ENCODE peak calls at places on chromosomes 13 and 19, in four cellular contexts. H is Panc1, T is astrocyte of the spinal cord, E is type B pancreatic cell. B is an unnamed sample.

GRCh38 chr13:100497394-100497793 is 91.2 kb downstream of the GGACT start:
- DNase-seq in H (no peak), T (peak; percentile 71), E (no peak), B (no peak)

GRCh38 chr19:46529622-46530451 is 34.2 kb upstream of the PNMA8B start:
- DNase-seq in H (no peak), T (peak; percentile 57), E (no peak), B (no peak)

GRCh38 chr19:5967994-5968430 is 9.9 kb downstream of the RANBP3 start:
- DNase-seq in H (peak; percentile 42), T (peak; percentile 73), E (no peak), B (peak; percentile 54)

GRCh38 chr19:19259741-19260140 is 13.4 kb downstream of the TM6SF2 start:
- DNase-seq in H (no peak), T (no peak), E (no peak), B (no peak)

GRCh38 chr13:75864718-75865117 is 228.6 kb downstream of the LMO7 start:
- DNase-seq in H (peak; percentile 32), T (peak; percentile 61), E (no peak), B (no peak)

GRCh38 chr13:32951580-32951979 is 64.6 kb upstream of the KL start:
- DNase-seq in H (no peak), T (no peak), E (no peak), B (no peak)

GRCh38 chr19:13086341-13086740 is 16.3 kb downstream of the LYL1 start:
- DNase-seq in H (no peak), T (no peak), E (no peak), B (no peak)

GRCh38 chr19:31355330-31356289 is 6.4 kb upstream of the TSHZ3 start:
- DNase-seq in H (no peak), T (no peak), E (no peak), B (no peak)

GRCh38 chr13:74070513-74070912 is 63.7 kb downstream of the KLF12 start:
- DNase-seq in H (no peak), T (no peak), E (no peak), B (no peak)

GRCh38 chr19:2611483-2612464 is 90.7 kb downstream of the GNG7 start:
- DNase-seq in H (no peak), T (no peak), E (no peak), B (no peak)

GRCh38 chr13:108155185-108156106 is 59.9 kb downstream of the LIG4 start:
- DNase-seq in H (peak; percentile 20), T (peak; percentile 59), E (no peak), B (no peak)

GRCh38 chr13:34698953-34699352 is 243.1 kb upstream of the NBEA start:
- DNase-seq in H (no peak), T (no peak), E (no peak), B (no peak)

GRCh38 chr19:55536951-55537740 is at the start of gene SBK2:
- DNase-seq in H (no peak), T (no peak), E (no peak), B (no peak)

GRCh38 chr13:44648392-44649117 is 72.4 kb upstream of the TSC22D1 start:
- DNase-seq in H (no peak), T (no peak), E (no peak), B (no peak)

GRCh38 chr19:17751103-17751911 is at the start of gene FCHO1:
- DNase-seq in H (no peak), T (no peak), E (no peak), B (no peak)

GRCh38 chr13:52361225-52361624 is 44.7 kb downstream of the THSD1 start:
- DNase-seq in H (no peak), T (no peak), E (no peak), B (no peak)

GRCh38 chr19:51525731-51526130 is 5.7 kb downstream of the SIGLEC6 start:
- DNase-seq in H (no peak), T (no peak), E (no peak), B (no peak)

GRCh38 chr19:17719730-17720486 is 628 bp downstream of the MAP1S start:
- DNase-seq in H (no peak), T (no peak), E (no peak), B (no peak)

GRCh38 chr13:77184455-77184854 is 142.4 kb downstream of the MYCBP2 start:
- DNase-seq in H (no peak), T (no peak), E (no peak), B (no peak)

GRCh38 chr19:56543776-56544175 is 5.0 kb downstream of the ZFP28 start:
- DNase-seq in H (no peak), T (no peak), E (no peak), B (no peak)

GRCh38 chr19:56547535-56547934 is 8.8 kb downstream of the ZFP28 start:
- DNase-seq in H (no peak), T (no peak), E (no peak), B (no peak)
- TF ChIP-seq CTCF in H (peak; percentile 32), T (peak; percentile 22), E (no peak), B (no peak)

DNA sequence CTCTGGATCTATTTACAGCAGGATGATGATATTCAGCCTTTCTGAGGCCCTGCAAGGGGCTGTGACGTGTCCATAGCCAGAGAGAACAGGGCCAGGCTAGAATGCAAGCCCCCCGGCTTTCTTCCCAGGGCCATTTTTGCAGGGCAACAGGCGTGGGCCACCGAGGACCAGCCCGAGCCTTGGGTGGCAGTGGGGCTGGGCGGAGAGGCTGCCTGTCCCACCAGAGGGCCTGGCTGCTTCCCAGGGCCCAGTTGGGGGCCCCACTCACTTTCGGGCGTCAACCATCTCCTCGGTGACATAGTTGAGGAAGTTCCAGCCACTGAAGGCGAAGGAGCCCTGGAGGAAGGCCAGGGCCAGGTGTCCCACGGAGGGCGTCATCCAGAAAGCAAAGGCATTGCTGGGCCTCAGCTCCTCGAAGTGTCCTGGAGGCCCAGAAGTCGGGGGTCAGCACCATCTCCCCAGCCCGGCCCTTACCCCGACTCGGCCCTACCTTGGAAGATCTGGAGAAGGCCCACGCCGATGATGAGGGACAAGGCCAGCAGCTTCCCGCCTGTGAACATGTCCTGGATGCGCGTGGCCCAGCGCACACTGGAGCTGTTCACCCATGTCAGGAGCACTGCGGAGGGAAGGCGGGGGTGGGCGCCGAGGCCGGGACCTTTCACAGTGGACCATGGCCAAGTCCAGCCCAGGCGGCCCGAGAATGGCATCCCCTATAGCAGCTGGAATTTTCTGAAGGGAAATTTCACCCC is 13.5 kb downstream of the SLC7A10 start:
- DNase-seq in H (no peak), T (no peak), E (no peak), B (no peak)
- TF ChIP-seq CTCF in H (no peak), T (no peak), E (no peak), B (no peak)

GRCh38 chr13:43023244-43023931 is at the start of gene DNAJC15:
- DNase-seq in H (peak; percentile 27), T (peak; percentile 89), E (peak; percentile 82), B (no peak)
- TF ChIP-seq CTCF in H (no peak), T (peak; percentile 13), E (peak; percentile 18), B (no peak)

GRCh38 chr19:10388957-10389356 is 8.6 kb upstream of the TYK2 start:
- DNase-seq in H (peak; percentile 60), T (peak; percentile 73), E (peak; percentile 90), B (peak; percentile 47)
- TF ChIP-seq CTCF in H (peak; percentile 87), T (peak; percentile 94), E (peak; percentile 97), B (peak; percentile 94)

DNA sequence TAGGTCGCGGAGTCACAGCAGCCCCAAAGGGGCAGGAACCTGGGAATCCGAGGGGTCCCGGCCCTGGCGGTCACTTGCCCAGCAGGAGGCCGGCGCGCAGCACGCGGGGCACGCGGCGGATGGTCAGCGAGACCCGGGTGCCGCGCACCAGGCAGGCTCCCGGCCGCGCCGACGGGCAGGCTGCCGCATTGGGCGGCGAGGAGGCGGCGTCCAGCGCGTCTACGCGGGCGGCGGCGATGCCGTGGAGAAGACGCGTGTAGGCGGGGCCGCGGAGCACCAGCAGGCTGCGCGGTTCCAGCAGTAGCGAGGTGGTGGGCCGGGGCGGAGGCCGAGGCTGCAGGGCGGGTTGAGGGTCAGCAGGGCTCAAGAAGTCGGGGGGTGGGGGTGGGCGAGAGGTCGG is 607 bp upstream of the SYNE4 start:
- DNase-seq in H (no peak), T (peak; percentile 50), E (no peak), B (no peak)
- TF ChIP-seq CTCF in H (no peak), T (no peak), E (no peak), B (no peak)

GRCh38 chr19:42176990-42177685 is 40.3 kb downstream of the DEDD2 start:
- DNase-seq in H (no peak), T (peak; percentile 72), E (peak; percentile 89), B (peak; percentile 25)
- TF ChIP-seq CTCF in H (no peak), T (peak; percentile 43), E (peak; percentile 64), B (peak; percentile 31)

GRCh38 chr19:11530432-11530831 is 1.5 kb upstream of the ECSIT start:
- DNase-seq in H (peak; percentile 28), T (peak; percentile 69), E (no peak), B (no peak)
- TF ChIP-seq CTCF in H (no peak), T (peak; percentile 31), E (no peak), B (no peak)

GRCh38 chr13:92074658-92075057 is 676.2 kb downstream of the GPC5 start:
- DNase-seq in H (no peak), T (peak; percentile 14), E (no peak), B (no peak)
- TF ChIP-seq CTCF in H (peak; percentile 39), T (peak; percentile 45), E (peak; percentile 70), B (no peak)

GRCh38 chr19:1221141-1221903 is 15.7 kb downstream of the STK11 start:
- DNase-seq in H (no peak), T (peak; percentile 50), E (no peak), B (no peak)

GRCh38 chr19:1224047-1224825 is 13.6 kb downstream of the CBARP start:
- DNase-seq in H (no peak), T (no peak), E (no peak), B (no peak)

GRCh38 chr19:1223018-1223855 is 14.6 kb downstream of the CBARP start:
- DNase-seq in H (no peak), T (peak; percentile 37), E (no peak), B (no peak)

GRCh38 chr19:1221904-1222255 is 15.9 kb downstream of the CBARP start:
- DNase-seq in H (no peak), T (no peak), E (no peak), B (no peak)

GRCh38 chr19:1222394-1222793 is 15.4 kb downstream of the CBARP start:
- DNase-seq in H (no peak), T (no peak), E (no peak), B (no peak)
- TF ChIP-seq CTCF in H (no peak), T (peak; percentile 31), E (no peak), B (no peak)

GRCh38 chr13:71218960-71219359 is 648.0 kb downstream of the DACH1 start:
- DNase-seq in H (no peak), T (no peak), E (no peak), B (no peak)
- TF ChIP-seq CTCF in H (peak; percentile 29), T (peak; percentile 14), E (peak; percentile 36), B (no peak)